ENCODE peak calls at places on chromosomes 11 and 22, in four cellular contexts. I is HepG2, M is pancreas, D is left lung. B is an unnamed sample.

GRCh38 chr11:114171257-114172054 is 111.9 kb downstream of the ZBTB16 start:
- DNase-seq in I (peak; percentile 10), M (peak; percentile 93), D (no peak), B (no peak)

GRCh38 chr22:37267128-37267587 is 15.2 kb upstream of the CYTH4 start:
- DNase-seq in I (no peak), M (no peak), D (peak; percentile 93), B (no peak)

GRCh38 chr11:114080219-114080618 is 20.7 kb downstream of the ZBTB16 start:
- DNase-seq in I (no peak), M (no peak), D (no peak), B (no peak)

GRCh38 chr11:106231591-106231990 is 154.1 kb downstream of the AASDHPPT start:
- DNase-seq in I (no peak), M (peak; percentile 21), D (no peak), B (no peak)

GRCh38 chr11:65045728-65046127 is 4.7 kb downstream of the SAC3D1 start:
- DNase-seq in I (no peak), M (no peak), D (peak; percentile 63), B (no peak)

GRCh38 chr11:76652989-76653673 is 17.4 kb downstream of the LRRC32 start:
- DNase-seq in I (no peak), M (no peak), D (no peak), B (no peak)

GRCh38 chr11:130698174-130698573 is 218.1 kb downstream of the SNX19 start:
- DNase-seq in I (no peak), M (no peak), D (no peak), B (no peak)

GRCh38 chr22:35561796-35562526 is 21.3 kb downstream of the RASD2 start:
- DNase-seq in I (no peak), M (no peak), D (peak; percentile 49), B (no peak)

GRCh38 chr22:30649430-30650007 is 13.9 kb downstream of the SLC35E4 start:
- DNase-seq in I (no peak), M (peak; percentile 26), D (peak; percentile 85), B (no peak)

DNA sequence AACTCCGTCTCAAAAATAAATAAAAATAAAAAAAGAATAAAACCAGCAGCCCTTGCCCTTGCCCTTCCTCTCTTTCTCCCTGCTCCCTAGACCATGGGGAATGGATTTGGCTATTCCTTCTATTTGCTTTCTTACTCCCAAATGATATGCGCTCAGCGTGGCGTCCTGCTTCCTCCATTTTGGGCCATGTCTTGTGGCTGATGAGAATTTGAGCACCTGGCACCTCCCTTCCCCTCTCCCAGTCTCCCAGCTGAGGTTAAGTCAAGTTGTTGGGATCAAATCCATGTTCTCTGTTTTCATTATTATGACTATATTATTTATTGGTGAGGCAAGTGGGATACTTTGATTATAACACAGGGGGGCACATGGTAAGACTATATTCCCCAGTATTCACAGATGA is 10.8 kb upstream of the CTTN start:
- DNase-seq in I (no peak), M (no peak), D (no peak), B (no peak)
- H3K4me3 ChIP-seq in I (no peak overlapping the region), M (no peak overlapping the region), D (no peak overlapping the region), B (no peak overlapping the region)

GRCh38 chr11:10326080-10326964 is 21.4 kb downstream of the ADM start:
- DNase-seq in I (peak; percentile 98), M (peak; percentile 61), D (no peak), B (peak; percentile 93)
- H3K4me1 ChIP-seq in I (peaks cover 74% of the 10 kb centered on the region), M (peaks cover 25% of the 10 kb centered on the region), D (peaks cover 30% of the 10 kb centered on the region), B (peaks cover 83% of the 10 kb centered on the region)

DNA sequence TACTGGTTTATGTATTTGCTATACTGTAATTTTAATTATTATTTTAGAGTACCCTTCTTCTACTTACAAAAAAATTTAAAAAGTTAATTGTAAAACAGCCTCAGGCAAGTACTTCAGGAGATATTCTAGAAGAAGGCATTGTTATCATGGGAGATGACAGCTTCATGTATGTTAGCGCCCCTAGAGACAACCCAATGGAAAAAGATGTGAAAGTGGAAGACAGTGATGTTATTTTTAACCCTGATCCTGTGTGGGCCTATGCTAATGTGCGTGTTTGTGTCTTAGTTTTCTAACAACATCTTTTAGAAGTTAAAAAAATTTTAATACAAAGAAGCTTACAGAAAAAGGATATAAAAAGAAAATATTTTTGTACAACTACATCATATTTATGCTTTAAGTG is 205.0 kb downstream of the FAM76B start:
- DNase-seq in I (peak; percentile 4), M (no peak), D (no peak), B (no peak)
- TF ChIP-seq CTCF in I (no peak), M (no peak), D (no peak), B (no peak)

DNA sequence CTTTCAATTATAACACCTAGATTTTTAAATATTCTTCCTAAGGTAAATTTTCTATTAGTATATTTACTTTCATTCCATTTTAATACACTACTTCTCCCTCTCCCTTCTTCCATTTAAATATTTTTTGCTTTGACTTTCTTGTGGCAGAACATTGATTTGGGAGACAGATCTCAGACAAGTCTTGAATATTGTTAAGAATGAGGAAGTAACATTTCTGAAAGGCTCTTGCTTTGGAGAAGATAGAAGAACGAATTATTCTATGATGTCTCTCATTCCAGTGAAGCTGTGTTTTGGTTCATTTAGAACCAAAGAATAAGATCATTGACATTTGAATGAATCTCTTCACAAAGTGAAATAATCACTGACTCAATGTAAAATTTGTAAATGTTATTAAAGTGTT is 2.4 kb downstream of the IPO7 start:
- DNase-seq in I (no peak), M (no peak), D (no peak), B (no peak)
- H3K4me3 ChIP-seq in I (no peak overlapping the region), M (no peak overlapping the region), D (peak overlapping the region; percentile 92), B (no peak overlapping the region)

GRCh38 chr11:69011624-69012091 is 1.4 kb downstream of the MRGPRF start:
- DNase-seq in I (no peak), M (no peak), D (peak; percentile 41), B (no peak)

GRCh38 chr11:69008774-69009440 is 4.1 kb downstream of the MRGPRF start:
- DNase-seq in I (peak; percentile 36), M (no peak), D (peak; percentile 84), B (peak; percentile 85)

GRCh38 chr11:69010964-69011623 is 2.0 kb downstream of the MRGPRF start:
- DNase-seq in I (no peak), M (peak; percentile 56), D (peak; percentile 83), B (no peak)

GRCh38 chr11:69009441-69010211 is 3.4 kb downstream of the MRGPRF start:
- DNase-seq in I (no peak), M (no peak), D (peak; percentile 66), B (peak; percentile 43)

DNA sequence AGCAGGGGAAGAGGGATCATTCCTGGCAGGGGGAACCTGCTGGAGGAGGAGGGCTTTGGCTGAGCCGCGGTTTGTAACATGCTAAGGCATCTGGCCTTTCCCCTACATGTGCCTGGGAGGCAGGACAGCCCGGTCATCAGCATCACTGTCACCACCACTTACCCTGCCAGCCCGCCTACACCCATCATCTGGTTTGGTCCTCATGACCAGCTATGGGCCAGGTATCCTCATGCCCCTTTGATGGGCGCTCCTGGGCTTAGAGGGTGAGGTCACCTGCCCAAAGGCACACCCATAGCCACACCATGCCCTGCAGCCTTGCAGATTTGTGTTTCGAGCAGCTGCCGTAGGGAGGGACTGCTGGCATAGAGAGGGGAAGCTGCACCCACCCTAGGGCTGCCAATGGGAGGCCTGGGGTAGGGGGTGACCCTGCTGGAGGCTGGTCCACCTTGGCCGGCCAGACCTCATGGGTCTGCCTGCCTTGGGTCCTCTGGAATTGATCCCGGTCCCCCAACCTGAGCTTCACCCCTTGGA is 2.6 kb downstream of the MRGPRF start:
- DNase-seq in I (no peak), M (no peak), D (peak; percentile 40), B (no peak)
- H3K4me1 ChIP-seq in I (peaks cover 55% of the 10 kb centered on the region), M (no peaks in the 10 kb centered on the region), D (peaks cover 10% of the 10 kb centered on the region), B (peaks cover 55% of the 10 kb centered on the region)

DNA sequence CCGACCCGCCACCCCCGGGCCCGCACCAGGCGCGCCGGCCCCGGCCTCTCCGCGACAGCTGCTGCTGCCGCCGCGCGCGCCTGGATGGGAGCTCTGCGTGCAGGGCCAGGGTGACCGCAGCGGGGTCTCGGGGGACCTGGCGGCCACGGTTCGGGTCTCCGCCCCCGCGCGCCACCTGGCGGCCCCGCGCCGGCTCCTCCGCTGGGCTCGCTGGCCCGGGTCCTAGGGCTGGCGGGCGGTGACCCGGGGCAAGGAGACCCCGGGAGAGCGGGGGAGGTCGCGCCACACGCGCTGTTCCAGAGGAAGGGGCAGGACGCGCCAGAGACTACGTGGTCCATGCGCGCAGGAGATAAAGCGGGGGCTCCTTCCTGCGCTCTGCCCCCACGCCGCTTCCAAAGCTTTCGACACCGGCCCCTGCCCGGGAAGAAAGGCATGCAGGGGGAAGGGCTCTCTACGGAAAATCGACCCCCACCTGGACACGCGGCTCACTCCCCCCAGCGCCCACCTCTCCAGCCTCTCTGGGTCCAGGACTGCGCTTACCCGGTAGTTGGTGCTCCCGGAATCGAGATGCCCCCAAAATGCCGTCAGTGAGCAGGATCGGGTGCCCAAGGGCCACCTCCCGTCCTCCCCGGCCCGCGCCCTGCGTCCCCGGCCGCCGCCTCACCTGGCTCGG is 480 bp downstream of the SHANK2 start:
- DNase-seq in I (no peak), M (peak; percentile 68), D (no peak), B (peak; percentile 92)
- TF ChIP-seq CTCF in I (peak; percentile 69), M (peak; percentile 40), D (peak; percentile 29), B (peak; percentile 87)

DNA sequence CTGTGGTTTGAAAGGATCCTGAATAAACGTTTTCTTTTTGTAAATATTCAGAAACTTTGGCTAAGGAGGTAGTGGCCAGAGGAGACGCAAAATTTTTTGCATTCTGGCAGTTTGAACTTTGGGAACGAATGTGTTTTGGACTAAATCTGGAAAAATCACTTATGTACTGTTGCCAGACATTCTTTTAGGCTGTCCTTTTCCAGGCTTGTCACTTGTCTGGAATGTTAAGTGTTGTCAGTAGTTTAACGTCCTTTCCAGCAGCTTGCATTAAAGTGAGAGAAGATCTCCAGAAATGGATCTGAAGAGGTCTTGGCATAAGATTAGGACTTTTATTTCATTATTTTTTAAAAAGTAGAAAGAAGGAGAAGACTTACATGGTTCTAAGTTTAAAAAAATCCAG is 18.5 kb downstream of the SPECC1L start:
- DNase-seq in I (no peak), M (no peak), D (no peak), B (no peak)
- H3K4me3 ChIP-seq in I (no peak overlapping the region), M (no peak overlapping the region), D (no peak overlapping the region), B (no peak overlapping the region)

DNA sequence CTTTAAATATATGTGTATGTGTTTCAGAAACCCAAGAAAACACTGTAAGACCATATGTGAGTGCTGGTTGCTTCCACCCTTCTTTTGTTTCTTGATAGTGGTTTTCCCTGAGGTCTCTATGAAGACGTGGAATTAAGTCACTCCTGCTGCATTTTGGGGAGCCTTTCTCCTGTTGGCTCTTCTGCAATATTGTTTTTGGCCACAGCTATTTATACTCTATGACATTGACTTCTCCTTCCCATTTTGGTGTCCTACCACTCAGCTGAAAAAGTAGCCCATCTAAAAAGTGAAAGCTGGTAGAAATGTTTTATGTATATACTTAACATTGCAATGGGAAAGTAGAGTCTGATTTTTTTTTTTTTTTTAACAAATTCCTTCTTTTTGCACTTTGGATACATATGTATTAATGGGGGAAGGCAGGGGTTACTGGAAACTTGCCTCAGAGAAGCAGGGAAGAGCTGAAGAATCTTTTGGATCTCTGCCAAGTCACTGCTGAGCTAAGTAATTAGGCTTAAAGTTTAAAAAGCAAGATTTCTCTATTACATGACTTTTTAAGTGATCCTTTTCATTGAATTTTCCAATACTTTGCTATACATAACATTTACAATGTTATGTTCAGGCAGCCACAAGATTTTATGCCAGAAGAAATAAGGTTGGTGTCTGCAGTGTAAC is 1.8 kb downstream of the TTC17 start:
- DNase-seq in I (peak; percentile 13), M (no peak), D (no peak), B (no peak)
- H3K4me1 ChIP-seq in I (peaks cover 38% of the 10 kb centered on the region), M (peaks cover 15% of the 10 kb centered on the region), D (peaks cover 14% of the 10 kb centered on the region), B (peaks cover 4% of the 10 kb centered on the region)

GRCh38 chr11:119315139-119316016 is 1.6 kb downstream of the MCAM start:
- DNase-seq in I (no peak), M (peak; percentile 61), D (peak; percentile 83), B (peak; percentile 53)
- TF ChIP-seq CTCF in I (no peak), M (peak; percentile 20), D (no peak), B (no peak)

B was measured in Caco-2.